ENCODE peak calls at places on chromosome 5, in ten cellular contexts. V, N, G, Y, U, Q, F, S, Z and J are unnamed samples.

GRCh38 chr5:142548739-142549275 is 137.1 kb downstream of the FGF1 start:
- DNase-seq in V (peak; percentile 88), N (peak; percentile 78), G (no peak), Y (peak; percentile 13), U (peak; percentile 84), Q (peak; percentile 80), F (peak; percentile 46), S (peak; percentile 79), Z (peak; percentile 98), J (peak; percentile 52)

GRCh38 chr5:113034182-113034773 is 57.7 kb downstream of the DCP2 start:
- DNase-seq in V (no peak), N (no peak), G (no peak), Y (no peak), U (peak; percentile 32), Q (no peak), F (no peak), S (no peak), Z (peak; percentile 93), J (peak; percentile 45)

GRCh38 chr5:101728933-101729332 is 567.2 kb downstream of the SLCO4C1 start:
- DNase-seq in V (no peak), N (no peak), G (no peak), Y (no peak), U (peak; percentile 18), Q (no peak), F (no peak), S (no peak), Z (no peak), J (no peak)

GRCh38 chr5:14208071-14209021 is 65.2 kb downstream of the TRIO start:
- DNase-seq in V (peak; percentile 51), N (no peak), G (no peak), Y (no peak), U (no peak), Q (no peak), F (no peak), S (no peak), Z (peak; percentile 89), J (no peak)

GRCh38 chr5:116075117-116075910 is 9.5 kb upstream of the COMMD10 start:
- DNase-seq in V (peak; percentile 42), N (no peak), G (no peak), Y (no peak), U (no peak), Q (peak; percentile 49), F (no peak), S (no peak), Z (peak; percentile 9), J (no peak)

GRCh38 chr5:95799181-95799835 is 23.2 kb downstream of the GLRX start:
- DNase-seq in V (peak; percentile 82), N (no peak), G (no peak), Y (no peak), U (no peak), Q (no peak), F (no peak), S (no peak), Z (no peak), J (no peak)

GRCh38 chr5:54673523-54674225 is 156.1 kb downstream of the SNX18 start:
- DNase-seq in V (peak; percentile 33), N (no peak), G (peak; percentile 44), Y (no peak), U (no peak), Q (no peak), F (no peak), S (no peak), Z (peak; percentile 37), J (no peak)

GRCh38 chr5:82748688-82749091 is 328.5 kb downstream of the TMEM167A start:
- DNase-seq in V (no peak), N (no peak), G (no peak), Y (no peak), U (no peak), Q (no peak), F (no peak), S (no peak), Z (peak; percentile 37), J (no peak)

GRCh38 chr5:68557162-68557936 is 341.8 kb downstream of the PIK3R1 start:
- DNase-seq in V (no peak), N (no peak), G (no peak), Y (no peak), U (no peak), Q (no peak), F (no peak), S (no peak), Z (no peak), J (no peak)

GRCh38 chr5:137666109-137666850 is 69.6 kb downstream of the KLHL3 start:
- DNase-seq in V (no peak), N (no peak), G (peak; percentile 37), Y (peak; percentile 41), U (no peak), Q (no peak), F (peak; percentile 4), S (no peak), Z (peak; percentile 20), J (no peak)

GRCh38 chr5:175814676-175815075 is 56.7 kb upstream of the CPLX2 start:
- DNase-seq in V (no peak), N (no peak), G (no peak), Y (no peak), U (no peak), Q (peak; percentile 9), F (no peak), S (no peak), Z (peak; percentile 63), J (no peak)

GRCh38 chr5:118551031-118551430 is 437.3 kb downstream of the DTWD2 start:
- DNase-seq in V (no peak), N (no peak), G (no peak), Y (no peak), U (no peak), Q (no peak), F (no peak), S (no peak), Z (no peak), J (no peak)

GRCh38 chr5:54217826-54218503 is 92.4 kb downstream of the ARL15 start:
- DNase-seq in V (peak; percentile 72), N (no peak), G (no peak), Y (no peak), U (peak; percentile 41), Q (peak; percentile 52), F (peak; percentile 32), S (peak; percentile 72), Z (peak; percentile 78), J (peak; percentile 44)

GRCh38 chr5:27316283-27316675 is 277.9 kb upstream of the CDH9 start:
- DNase-seq in V (no peak), N (no peak), G (no peak), Y (no peak), U (no peak), Q (no peak), F (no peak), S (no peak), Z (no peak), J (no peak)

GRCh38 chr5:149257875-149258705 is 13.6 kb upstream of the AFAP1L1 start:
- DNase-seq in V (no peak), N (no peak), G (no peak), Y (no peak), U (no peak), Q (no peak), F (no peak), S (no peak), Z (peak; percentile 19), J (no peak)

GRCh38 chr5:151885138-151885908 is 39.3 kb downstream of the GLRA1 start:
- DNase-seq in V (no peak), N (no peak), G (no peak), Y (no peak), U (no peak), Q (no peak), F (no peak), S (no peak), Z (no peak), J (no peak)